ENCODE peak calls at places on chromosomes 5 and 9, in eight cellular contexts. K is IMR-90, O is OCI-LY7, U is kidney, D is pancreas, T is uterus, R is heart right ventricle, I is neural progenitor cell. P is an unnamed sample.

GRCh38 chr5:147398860-147399259 is 111.0 kb downstream of the DPYSL3 start:
- DNase-seq in K (no peak), O (no peak), U (no peak), D (no peak), T (no peak), R (no peak), I (no peak), P (no peak)

GRCh38 chr5:75089137-75089536 is 36.8 kb upstream of the GCNT4 start:
- DNase-seq in K (no peak), O (no peak), U (no peak), D (no peak), T (no peak), R (no peak), I (no peak), P (no peak)

GRCh38 chr9:33229359-33230120 is 10.4 kb upstream of the SPINK4 start:
- DNase-seq in K (no peak), O (no peak), U (peak), D (peak), T (no peak), R (no peak), I (no peak), P (no peak)

GRCh38 chr9:137982132-137982666 is 104.6 kb downstream of the CACNA1B start:
- DNase-seq in K (no peak), O (no peak), U (no peak), D (no peak), T (no peak), R (no peak), I (no peak), P (no peak)

GRCh38 chr9:110040788-110041187 is 167.2 kb downstream of the C9orf152 start:
- DNase-seq in K (peak), O (no peak), U (no peak), D (no peak), T (no peak), R (no peak), I (no peak), P (no peak)

GRCh38 chr5:54173251-54173650 is 137.1 kb downstream of the ARL15 start:
- DNase-seq in K (no peak), O (no peak), U (no peak), D (no peak), T (no peak), R (no peak), I (no peak), P (no peak)

GRCh38 chr9:76896035-76896434 is 9.9 kb downstream of the PRUNE2 start:
- DNase-seq in K (no peak), O (no peak), U (no peak), D (no peak), T (no peak), R (no peak), I (no peak), P (no peak)

GRCh38 chr5:73897886-73898285 is 271.9 kb downstream of the ARHGEF28 start:
- DNase-seq in K (no peak), O (no peak), U (no peak), D (no peak), T (no peak), R (peak), I (no peak), P (no peak)

GRCh38 chr5:83414601-83415000 is 56.9 kb upstream of the VCAN start:
- DNase-seq in K (peak), O (no peak), U (no peak), D (no peak), T (no peak), R (no peak), I (no peak), P (no peak)

GRCh38 chr5:573976-574375 is 38.2 kb upstream of the CEP72 start:
- DNase-seq in K (no peak), O (no peak), U (peak), D (peak), T (no peak), R (no peak), I (no peak), P (no peak)

GRCh38 chr5:148623741-148624140 is 30.6 kb downstream of the HTR4 start:
- DNase-seq in K (no peak), O (no peak), U (no peak), D (no peak), T (no peak), R (no peak), I (no peak), P (no peak)

GRCh38 chr5:148981353-148981752 is 81.5 kb downstream of the SH3TC2 start:
- DNase-seq in K (no peak), O (no peak), U (no peak), D (no peak), T (no peak), R (no peak), I (no peak), P (no peak)

GRCh38 chr5:127757576-127757975 is 54.4 kb downstream of the CCDC192 start:
- DNase-seq in K (peak), O (peak), U (no peak), D (no peak), T (no peak), R (no peak), I (peak), P (no peak)

GRCh38 chr9:84254972-84255371 is 85.6 kb downstream of the SLC28A3 start:
- DNase-seq in K (no peak), O (no peak), U (no peak), D (no peak), T (no peak), R (peak), I (no peak), P (no peak)

GRCh38 chr5:55427157-55427556 is 107.6 kb downstream of the PLPP1 start:
- DNase-seq in K (peak), O (no peak), U (no peak), D (no peak), T (no peak), R (no peak), I (no peak), P (no peak)

GRCh38 chr9:14322211-14323082 is 8.5 kb upstream of the NFIB start:
- DNase-seq in K (peak), O (peak), U (peak), D (peak), T (peak), R (peak), I (peak), P (peak)

GRCh38 chr5:135825373-135826220 is 8.9 kb upstream of the SLC25A48 start:
- DNase-seq in K (no peak), O (no peak), U (no peak), D (no peak), T (no peak), R (no peak), I (peak), P (no peak)

GRCh38 chr5:173670130-173670591 is 53.7 kb upstream of the BOD1 start:
- DNase-seq in K (peak), O (no peak), U (no peak), D (no peak), T (no peak), R (no peak), I (no peak), P (no peak)

GRCh38 chr5:77670526-77670925 is 32.0 kb upstream of the OTP start:
- DNase-seq in K (no peak), O (no peak), U (no peak), D (no peak), T (no peak), R (no peak), I (no peak), P (no peak)

GRCh38 chr9:86361176-86361575 is 7.0 kb upstream of the TUT7 start:
- DNase-seq in K (no peak), O (no peak), U (no peak), D (no peak), T (no peak), R (no peak), I (no peak), P (no peak)

GRCh38 chr5:115098041-115098702 is 71.5 kb downstream of the TRIM36 start:
- DNase-seq in K (peak), O (peak), U (no peak), D (no peak), T (no peak), R (no peak), I (peak), P (peak)

GRCh38 chr9:102273952-102274351 is 535.5 kb upstream of the GRIN3A start:
- DNase-seq in K (no peak), O (no peak), U (no peak), D (no peak), T (no peak), R (no peak), I (no peak), P (no peak)

GRCh38 chr5:139482050-139482889 is at the start of gene STING1:
- DNase-seq in K (peak), O (no peak), U (peak), D (no peak), T (peak), R (peak), I (no peak), P (peak)

GRCh38 chr5:2876183-2876582 is 124.7 kb upstream of the IRX2 start:
- DNase-seq in K (no peak), O (no peak), U (no peak), D (no peak), T (no peak), R (no peak), I (no peak), P (no peak)

GRCh38 chr9:134943411-134943810 is 25.7 kb upstream of the FCN1 start:
- DNase-seq in K (no peak), O (no peak), U (no peak), D (no peak), T (no peak), R (no peak), I (no peak), P (no peak)

GRCh38 chr9:38687389-38687842 is 32.5 kb downstream of the FAM240B start:
- DNase-seq in K (no peak), O (no peak), U (peak), D (peak), T (no peak), R (peak), I (no peak), P (no peak)

GRCh38 chr5:125394661-125395280 is 648.3 kb upstream of the ZNF608 start:
- DNase-seq in K (no peak), O (no peak), U (no peak), D (no peak), T (no peak), R (no peak), I (no peak), P (no peak)

GRCh38 chr9:74804018-74804385 is 83.7 kb downstream of the TRPM6 start:
- DNase-seq in K (no peak), O (no peak), U (no peak), D (no peak), T (no peak), R (no peak), I (no peak), P (no peak)

GRCh38 chr5:75043736-75044264 is 8.6 kb downstream of the GCNT4 start:
- DNase-seq in K (no peak), O (no peak), U (no peak), D (no peak), T (no peak), R (no peak), I (no peak), P (no peak)

GRCh38 chr5:84724683-84725082 is 340.0 kb upstream of the EDIL3 start:
- DNase-seq in K (peak), O (no peak), U (no peak), D (no peak), T (no peak), R (no peak), I (no peak), P (no peak)

GRCh38 chr9:3553076-3553765 is 27.4 kb upstream of the RFX3 start:
- DNase-seq in K (no peak), O (no peak), U (no peak), D (no peak), T (no peak), R (no peak), I (no peak), P (no peak)

GRCh38 chr9:19036611-19037010 is 3.6 kb upstream of the SAXO1 start:
- DNase-seq in K (no peak), O (no peak), U (no peak), D (no peak), T (no peak), R (no peak), I (no peak), P (no peak)
- TF ChIP-seq CTCF in K (no peak), O (peak), U (no peak), D (no peak), T (no peak), R (no peak), I (no peak), P (no peak)

GRCh38 chr5:109990723-109991359 is 301.1 kb downstream of the MAN2A1 start:
- DNase-seq in K (no peak), O (no peak), U (no peak), D (no peak), T (no peak), R (no peak), I (no peak), P (no peak)
- H3K4me3 ChIP-seq in K (no peak), O (no peak), U (no peak), D (no peak), T (no peak), R (no peak), I (no peak), P (no peak)

GRCh38 chr5:69265931-69266330 is 31.2 kb downstream of the CDK7 start:
- DNase-seq in K (no peak), O (peak), U (no peak), D (no peak), T (no peak), R (no peak), I (peak), P (peak)
- TF ChIP-seq CTCF in K (peak), O (peak), U (no peak), D (no peak), T (no peak), R (no peak), I (peak), P (peak)

GRCh38 chr9:95028855-95029219 is 288.7 kb downstream of the FANCC start:
- DNase-seq in K (no peak), O (no peak), U (no peak), D (peak), T (no peak), R (no peak), I (no peak), P (no peak)

GRCh38 chr9:95027914-95028854 is 289.3 kb downstream of the FANCC start:
- DNase-seq in K (no peak), O (no peak), U (no peak), D (peak), T (no peak), R (no peak), I (no peak), P (no peak)

GRCh38 chr9:95029720-95030119 is 287.8 kb downstream of the FANCC start:
- DNase-seq in K (no peak), O (no peak), U (no peak), D (no peak), T (no peak), R (no peak), I (no peak), P (no peak)

GRCh38 chr9:95030344-95030743 is 287.2 kb downstream of the FANCC start:
- DNase-seq in K (no peak), O (no peak), U (no peak), D (no peak), T (no peak), R (no peak), I (no peak), P (no peak)

DNA sequence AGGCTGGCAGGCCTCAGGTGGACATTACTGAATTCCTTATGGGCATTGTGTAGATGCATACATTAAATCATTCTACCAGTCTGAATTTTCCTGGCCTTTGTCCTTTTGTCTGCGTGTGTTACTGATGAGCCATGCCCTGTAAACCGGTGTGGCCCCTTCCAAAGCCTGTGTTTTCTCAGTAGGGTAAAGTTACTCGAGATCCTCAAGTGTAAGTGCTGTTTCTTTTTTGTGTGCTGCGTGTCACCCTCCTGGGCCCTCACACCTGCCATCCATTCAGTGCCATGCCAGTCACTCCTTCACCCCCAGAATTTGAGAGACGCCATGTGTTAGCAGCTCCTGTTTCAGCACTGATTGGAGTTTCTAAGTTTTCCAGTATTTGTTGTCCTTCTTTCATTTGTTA is 288.3 kb downstream of the FANCC start:
- DNase-seq in K (no peak), O (no peak), U (no peak), D (no peak), T (no peak), R (no peak), I (no peak), P (no peak)
- H3K4me3 ChIP-seq in K (no peak), O (no peak), U (no peak), D (peak), T (no peak), R (no peak), I (no peak), P (no peak)

GRCh38 chr5:10691826-10692785 is 68.9 kb downstream of the DAP start:
- DNase-seq in K (peak), O (no peak), U (no peak), D (no peak), T (no peak), R (no peak), I (no peak), P (no peak)

GRCh38 chr5:10690460-10690859 is 70.6 kb downstream of the DAP start:
- DNase-seq in K (peak), O (no peak), U (no peak), D (no peak), T (no peak), R (no peak), I (no peak), P (no peak)

GRCh38 chr5:10686890-10687289 is 74.1 kb downstream of the DAP start:
- DNase-seq in K (no peak), O (no peak), U (no peak), D (no peak), T (no peak), R (no peak), I (no peak), P (no peak)

GRCh38 chr5:10688651-10689171 is 72.3 kb downstream of the DAP start:
- DNase-seq in K (no peak), O (no peak), U (no peak), D (no peak), T (no peak), R (no peak), I (no peak), P (no peak)

DNA sequence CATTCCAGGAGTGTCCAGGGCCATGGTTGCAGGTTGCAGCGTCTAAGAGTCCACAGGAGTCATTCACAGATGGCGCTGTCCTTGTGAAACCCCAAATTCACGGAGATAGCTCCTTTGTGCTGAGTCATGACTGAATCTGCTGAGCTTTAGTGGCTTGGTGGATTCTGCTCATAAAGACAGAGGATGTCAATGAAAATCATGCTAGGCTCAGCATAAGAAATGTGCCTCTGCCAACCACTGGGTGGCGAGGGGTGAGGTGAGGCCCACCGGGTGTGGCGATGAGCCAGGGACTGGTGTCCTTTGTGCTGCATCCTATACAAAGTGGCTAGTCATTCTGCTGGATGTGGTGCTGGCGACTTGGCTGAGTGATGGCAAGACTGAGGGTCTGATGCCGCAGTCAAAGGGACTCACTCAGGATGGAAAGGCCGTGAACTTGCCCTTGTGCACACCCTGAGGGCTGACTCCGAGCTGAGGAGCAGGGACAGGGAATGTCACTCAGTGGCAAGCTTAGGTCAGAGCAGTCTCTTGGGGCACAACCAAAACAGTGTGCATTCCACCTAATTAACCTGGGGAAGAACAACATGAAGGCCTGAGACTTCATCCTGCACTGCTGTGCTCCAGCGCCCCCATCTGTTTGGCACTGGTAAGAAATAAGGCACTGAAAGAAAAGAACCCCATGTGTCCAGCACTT is 71.5 kb downstream of the DAP start:
- DNase-seq in K (peak), O (peak), U (no peak), D (no peak), T (no peak), R (no peak), I (peak), P (peak)
- TF ChIP-seq CTCF in K (peak), O (peak), U (peak), D (no peak), T (no peak), R (no peak), I (peak), P (peak)

DNA sequence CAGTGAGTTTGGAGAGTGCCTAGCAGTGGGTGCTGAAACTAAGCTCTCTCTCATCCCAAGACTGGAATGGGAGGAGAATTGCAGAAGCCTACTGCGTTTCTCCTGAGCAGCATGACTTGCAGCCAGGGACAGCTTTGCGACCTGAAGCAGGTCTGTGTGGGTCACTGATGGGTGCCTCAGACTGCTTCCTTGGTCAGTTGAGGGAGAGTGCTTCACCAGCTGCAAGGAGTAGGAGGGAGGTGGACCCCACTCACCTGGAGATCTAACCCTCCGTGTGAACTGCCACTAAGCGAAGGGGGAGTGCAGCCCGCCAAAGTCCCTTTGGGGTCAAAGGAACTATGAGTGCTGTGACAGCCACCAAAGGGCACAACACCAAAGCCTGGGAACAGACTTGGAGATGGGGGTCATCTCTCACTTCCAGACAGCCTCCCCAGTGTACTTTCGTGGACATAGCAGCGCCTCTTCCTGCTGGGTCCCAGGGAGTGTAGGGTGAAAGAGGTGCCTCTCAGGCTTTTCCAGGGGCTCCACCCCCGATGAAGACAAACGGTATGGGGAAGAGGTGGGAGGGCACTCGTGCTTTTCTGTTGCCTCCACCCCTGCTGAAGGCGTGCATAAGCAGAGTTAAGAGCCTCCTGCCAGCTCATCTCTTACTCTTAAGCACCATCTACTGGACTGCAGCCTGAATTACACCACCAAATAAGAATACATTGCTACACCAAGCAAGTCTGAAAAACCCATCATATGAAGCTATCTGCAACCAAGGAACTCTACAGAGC is 34.3 kb upstream of the MACIR start:
- DNase-seq in K (peak), O (peak), U (peak), D (peak), T (peak), R (no peak), I (peak), P (peak)
- H3K4me3 ChIP-seq in K (no peak), O (no peak), U (no peak), D (no peak), T (no peak), R (no peak), I (no peak), P (no peak)

GRCh38 chr9:125261501-125262216 is at the start of gene GAPVD1:
- DNase-seq in K (peak), O (peak), U (peak), D (peak), T (peak), R (peak), I (peak), P (peak)
- TF ChIP-seq CTCF in K (peak), O (peak), U (peak), D (peak), T (peak), R (peak), I (peak), P (no peak)

DNA sequence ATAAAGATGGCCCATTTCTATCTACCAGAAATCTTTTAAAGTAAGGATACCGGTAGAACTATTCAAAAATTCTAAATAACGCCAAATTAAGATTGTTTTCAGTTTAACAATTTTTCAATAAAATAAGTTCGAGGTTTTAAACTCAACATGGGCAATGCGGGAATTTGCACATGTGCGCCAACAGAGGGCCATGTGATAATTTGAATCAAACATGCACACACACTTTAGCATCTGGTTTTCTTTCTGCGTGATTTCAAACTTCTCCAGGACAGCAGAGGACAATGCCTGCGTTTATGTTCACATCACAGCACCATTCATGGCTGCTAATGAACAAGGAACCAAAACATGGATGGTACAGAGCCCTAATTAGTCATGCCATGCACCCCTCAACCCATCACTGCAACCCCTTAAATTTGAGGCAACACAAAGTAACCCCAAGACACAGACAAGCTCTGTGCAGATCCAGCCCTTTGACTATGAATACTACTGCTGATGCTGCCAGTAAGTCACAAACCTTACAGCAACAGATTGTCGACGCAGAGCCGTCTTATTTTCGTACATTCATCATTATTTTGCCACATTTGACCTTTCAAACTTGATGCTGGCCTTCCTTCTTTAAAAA is 2.8 kb downstream of the SHC3 start:
- DNase-seq in K (no peak), O (no peak), U (no peak), D (no peak), T (no peak), R (no peak), I (no peak), P (no peak)
- H3K4me3 ChIP-seq in K (peak), O (no peak), U (no peak), D (no peak), T (no peak), R (no peak), I (no peak), P (no peak)